ENCODE peak calls at places on chromosomes 13 and 19, in eight cellular contexts. X is upper lobe of left lung, S is HCT116, I is GM23338, E is K562, K is HepG2, B is Panc1, J is GM12878. M is an unnamed sample.

GRCh38 chr13:80751854-80752253 is 410.9 kb upstream of the SPRY2 start:
- ATAC-seq in J (peak), E (no peak), K (no peak), I (no peak), B (no peak), X (no peak), S (no peak), M (no peak)

GRCh38 chr13:105991622-105992254 is 543.7 kb downstream of the EFNB2 start:
- ATAC-seq in J (no peak), I (no peak), K (no peak), X (peak), B (no peak), S (no peak), E (no peak), M (no peak)

GRCh38 chr19:43713208-43713607 is 2.7 kb upstream of the IRGC start:
- ATAC-seq in I (no peak), S (no peak), J (no peak), X (no peak), B (no peak), K (no peak), E (no peak), M (no peak)

GRCh38 chr13:110815471-110816204 is 99.2 kb downstream of the ANKRD10 start:
- ATAC-seq in K (no peak), I (no peak), E (no peak), X (no peak), S (no peak), B (no peak), J (peak), M (no peak)

GRCh38 chr13:77026783-77027621 is at the start of gene FBXL3:
- ATAC-seq in J (peak), X (peak), I (peak), E (peak), B (peak), K (peak), S (peak), M (peak)

GRCh38 chr13:50511877-50512332 is 331.6 kb downstream of the DLEU7 start:
- ATAC-seq in B (peak), E (peak), J (peak), X (peak), K (peak), I (no peak), S (no peak), M (peak)

GRCh38 chr19:48726573-48726972 is 7.0 kb upstream of the MAMSTR start:
- ATAC-seq in K (no peak), E (no peak), X (no peak), B (no peak), J (no peak), S (peak), I (no peak), M (peak)

GRCh38 chr19:888615-889385 is 4.2 kb downstream of the MED16 start:
- ATAC-seq in I (no peak), J (no peak), S (no peak), K (no peak), B (no peak), X (no peak), E (peak), M (no peak)

GRCh38 chr13:51838235-51838846 is 6.6 kb downstream of the TMEM272 start:
- ATAC-seq in I (no peak), B (no peak), E (no peak), X (no peak), J (no peak), S (no peak), K (no peak), M (no peak)

GRCh38 chr19:46115396-46116109 is 8.9 kb downstream of the IGFL3 start:
- ATAC-seq in J (peak), E (no peak), I (peak), B (peak), X (peak), K (no peak), S (peak), M (no peak)

GRCh38 chr19:17006579-17006978 is 20.0 kb downstream of the CPAMD8 start:
- ATAC-seq in B (no peak), I (no peak), E (no peak), X (no peak), J (no peak), K (no peak), S (no peak), M (no peak)

GRCh38 chr13:74662895-74663294 is 528.7 kb upstream of the KLF12 start:
- ATAC-seq in S (no peak), J (no peak), E (no peak), B (no peak), I (no peak), X (no peak), K (no peak), M (no peak)

GRCh38 chr13:24864579-24864978 is 100.6 kb downstream of the RNF17 start:
- ATAC-seq in S (no peak), I (no peak), X (no peak), K (no peak), J (no peak), B (no peak), E (no peak), M (no peak)

GRCh38 chr13:46171223-46171622 is 10.8 kb downstream of the LCP1 start:
- ATAC-seq in I (no peak), E (no peak), K (no peak), X (peak), S (no peak), B (no peak), J (no peak), M (no peak)

GRCh38 chr13:39998166-39998565 is 342.7 kb downstream of the COG6 start:
- ATAC-seq in J (no peak), K (no peak), B (no peak), X (no peak), I (no peak), E (no peak), S (no peak), M (no peak)

GRCh38 chr13:18212873-18213272 is 968.8 kb downstream of the TUBA3C start:
- ATAC-seq in B (no peak), K (peak), I (no peak), S (no peak), E (no peak), J (no peak), X (peak), M (peak)

GRCh38 chr13:101757446-101758039 is 305.1 kb downstream of the ITGBL1 start:
- ATAC-seq in B (peak), S (no peak), I (peak), X (peak), J (peak), K (peak), E (no peak), M (peak)

GRCh38 chr19:55149078-55150003 is at the start of gene TNNT1:
- ATAC-seq in S (no peak), E (no peak), I (peak), X (no peak), B (no peak), J (no peak), K (no peak), M (no peak)

GRCh38 chr19:47610546-47610894 is 1.6 kb downstream of the BICRA start:
- ATAC-seq in J (no peak), S (no peak), E (no peak), I (no peak), X (no peak), K (no peak), B (no peak), M (no peak)

GRCh38 chr13:99370476-99371272 is 63.5 kb upstream of the GPR183 start:
- ATAC-seq in E (no peak), K (no peak), S (no peak), B (no peak), I (no peak), J (no peak), X (no peak), M (no peak)

GRCh38 chr13:33262997-33263396 is 22.6 kb downstream of the STARD13 start:
- ATAC-seq in X (peak), I (no peak), B (no peak), E (no peak), K (no peak), S (no peak), J (peak), M (no peak)

GRCh38 chr13:33262554-33262953 is 23.0 kb downstream of the STARD13 start:
- ATAC-seq in B (peak), J (no peak), E (no peak), X (no peak), I (no peak), K (peak), S (no peak), M (no peak)

GRCh38 chr13:33264620-33264978 is 21.0 kb downstream of the STARD13 start:
- ATAC-seq in I (no peak), E (no peak), B (no peak), S (no peak), X (no peak), K (no peak), J (no peak), M (peak)

GRCh38 chr13:33263976-33264619 is 21.5 kb downstream of the STARD13 start:
- ATAC-seq in S (no peak), E (no peak), K (no peak), I (no peak), J (no peak), X (no peak), B (no peak), M (peak)

DNA sequence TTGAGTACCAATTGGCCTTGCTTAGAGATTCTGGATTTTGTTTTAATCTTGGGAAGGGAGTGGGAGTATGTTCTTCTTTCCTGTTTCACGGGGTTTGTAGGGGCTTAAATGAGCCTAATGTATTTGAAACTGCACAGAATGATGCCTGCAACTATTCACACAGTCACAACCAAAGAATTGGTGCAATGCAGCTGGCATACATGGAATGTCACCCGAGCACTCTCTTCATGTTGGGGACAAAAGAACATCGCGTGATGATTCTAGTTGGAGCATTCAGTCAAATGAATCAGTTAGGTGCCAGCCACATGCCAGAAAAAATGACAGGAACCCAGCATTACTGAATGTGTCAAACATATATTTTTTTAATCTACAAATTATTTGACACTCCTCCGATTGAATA is 22.1 kb downstream of the STARD13 start:
- ATAC-seq in E (no peak), B (no peak), I (no peak), S (no peak), J (no peak), X (no peak), K (no peak), M (no peak)
- H3K27ac ChIP-seq in E (no peak), B (no peak), I (no peak), S (no peak), J (no peak), X (peak), K (peak), M (peak)

DNA sequence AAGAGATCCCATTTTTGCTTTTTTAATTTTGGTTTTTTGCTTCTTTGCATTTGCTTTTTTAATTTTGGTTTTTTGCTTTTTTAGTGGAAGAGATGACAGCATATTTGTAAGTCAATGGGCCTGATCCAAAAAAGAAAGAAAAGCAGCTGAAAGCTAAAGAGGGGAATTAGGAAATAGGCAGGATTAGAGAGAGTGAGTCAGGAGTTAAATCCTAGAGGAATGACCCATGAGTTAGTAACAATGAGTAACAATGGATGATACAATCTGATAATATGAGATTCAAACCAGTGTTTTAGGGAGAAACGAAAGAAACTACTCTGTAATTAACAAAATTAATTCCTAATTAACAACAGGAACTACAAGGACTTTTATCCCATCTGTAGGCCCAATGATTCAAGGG is 111.2 kb upstream of the SGCG start:
- ATAC-seq in X (peak), E (no peak), B (no peak), I (no peak), K (no peak), S (no peak), J (no peak), M (peak)
- TF ChIP-seq POLR2AphosphoS5 in X (no peak), E (no peak), B (no peak), I (no peak), K (no peak), S (no peak), J (no peak), M (peak)

GRCh38 chr19:11387154-11388034 is 3.3 kb upstream of the EPOR start:
- ATAC-seq in B (no peak), S (no peak), I (no peak), J (no peak), X (peak), E (no peak), K (no peak), M (no peak)
- H3K27ac ChIP-seq in B (no peak), S (no peak), I (no peak), J (no peak), X (peak), E (no peak), K (no peak), M (no peak)

GRCh38 chr19:54108496-54108895 is 5.8 kb downstream of the NDUFA3 start:
- ATAC-seq in K (no peak), E (no peak), S (no peak), I (no peak), J (no peak), B (peak), X (no peak), M (no peak)
- TF ChIP-seq POLR2AphosphoS5 in K (no peak), E (no peak), S (no peak), I (no peak), J (no peak), B (no peak), X (no peak), M (no peak)

DNA sequence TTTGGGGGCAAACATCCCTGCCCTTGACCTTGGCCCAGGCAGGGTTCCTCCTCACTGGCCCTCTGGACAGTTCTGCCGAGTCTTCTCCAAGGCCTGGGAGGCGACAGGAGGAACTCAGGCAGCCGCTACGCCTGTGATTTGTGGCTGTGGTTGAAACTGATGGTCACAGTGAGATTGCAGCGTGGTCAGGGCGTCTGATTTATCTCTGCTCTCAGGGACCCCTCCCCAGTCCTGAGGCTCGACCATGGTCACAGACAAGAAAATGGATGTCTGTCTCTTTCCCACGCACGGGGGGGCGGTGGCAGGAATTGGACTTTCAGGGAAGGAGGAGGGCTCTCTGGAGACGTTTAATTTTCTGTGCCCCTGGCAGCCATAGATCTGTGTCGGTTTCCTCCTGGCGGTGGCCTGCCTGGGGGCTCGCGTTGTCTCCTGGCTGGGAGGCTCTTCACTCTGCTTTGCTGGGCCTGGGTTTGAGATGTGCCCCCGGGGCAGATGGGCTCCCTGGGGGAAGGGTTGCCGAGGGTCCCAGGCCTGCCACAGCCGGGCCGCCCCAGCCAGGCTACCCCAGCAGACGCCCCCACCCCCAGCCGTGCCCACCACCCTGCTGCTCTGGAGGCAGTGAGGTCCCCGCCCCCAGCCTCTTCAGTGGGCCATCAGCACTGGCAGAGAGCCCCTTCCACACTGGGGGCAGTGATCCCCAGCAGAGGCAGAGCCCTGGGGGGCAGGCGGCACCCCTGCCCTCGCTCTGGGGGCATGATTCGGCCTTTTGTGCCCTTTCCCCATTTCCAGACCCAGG is 167.3 kb downstream of the KDM4B start:
- ATAC-seq in K (no peak), I (no peak), J (no peak), S (no peak), X (no peak), B (no peak), E (no peak), M (no peak)
- H3K27ac ChIP-seq in K (no peak), I (no peak), J (no peak), S (no peak), X (no peak), B (no peak), E (no peak), M (no peak)

DNA sequence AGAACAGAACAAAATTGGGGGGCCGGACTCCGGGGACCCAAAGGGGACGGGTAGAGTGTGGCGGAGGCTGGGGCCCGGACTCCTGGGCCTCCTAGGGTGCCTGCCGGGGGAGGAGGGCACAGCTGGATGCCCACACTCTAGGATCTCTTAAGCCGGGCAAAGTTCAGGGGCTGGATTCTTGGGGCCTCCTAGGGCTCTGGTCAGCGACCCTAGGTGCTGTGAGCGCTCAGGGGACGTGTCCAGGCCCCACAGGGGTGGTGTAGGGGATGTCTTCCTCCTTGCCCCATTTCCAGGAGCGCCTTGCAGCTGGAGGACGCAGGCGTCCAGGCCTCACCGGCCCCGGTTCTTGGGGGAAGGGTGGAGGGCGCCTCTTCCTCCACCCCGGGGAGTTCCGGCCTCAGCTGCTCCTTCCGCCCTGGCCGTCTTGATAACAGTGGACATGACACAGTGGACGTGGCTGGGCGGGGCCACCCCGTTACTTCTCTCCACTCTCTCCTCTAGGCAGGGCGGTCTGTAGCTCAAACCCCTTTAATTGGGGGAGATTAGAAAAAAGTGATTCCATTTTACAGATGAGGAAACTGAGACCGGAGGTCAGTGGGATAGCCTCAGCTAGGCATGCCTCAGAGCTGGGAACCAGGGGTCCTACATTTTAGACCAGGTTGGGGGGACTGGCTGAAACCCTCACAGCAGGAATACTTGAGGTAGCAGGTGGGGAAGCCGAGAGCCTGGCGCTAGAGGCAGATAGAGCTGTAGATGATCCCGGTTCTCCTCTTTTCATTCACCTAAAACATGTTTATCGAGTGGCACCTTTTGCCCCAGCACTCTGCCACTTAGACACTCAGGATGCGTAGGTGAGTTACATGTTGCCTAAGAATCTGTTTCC is 705 bp downstream of the STXBP2 start:
- ATAC-seq in B (peak), S (peak), K (peak), E (peak), X (peak), J (peak), I (peak), M (no peak)
- TF ChIP-seq POLR2AphosphoS5 in B (no peak), S (peak), K (no peak), E (peak), X (no peak), J (no peak), I (no peak), M (no peak)

DNA sequence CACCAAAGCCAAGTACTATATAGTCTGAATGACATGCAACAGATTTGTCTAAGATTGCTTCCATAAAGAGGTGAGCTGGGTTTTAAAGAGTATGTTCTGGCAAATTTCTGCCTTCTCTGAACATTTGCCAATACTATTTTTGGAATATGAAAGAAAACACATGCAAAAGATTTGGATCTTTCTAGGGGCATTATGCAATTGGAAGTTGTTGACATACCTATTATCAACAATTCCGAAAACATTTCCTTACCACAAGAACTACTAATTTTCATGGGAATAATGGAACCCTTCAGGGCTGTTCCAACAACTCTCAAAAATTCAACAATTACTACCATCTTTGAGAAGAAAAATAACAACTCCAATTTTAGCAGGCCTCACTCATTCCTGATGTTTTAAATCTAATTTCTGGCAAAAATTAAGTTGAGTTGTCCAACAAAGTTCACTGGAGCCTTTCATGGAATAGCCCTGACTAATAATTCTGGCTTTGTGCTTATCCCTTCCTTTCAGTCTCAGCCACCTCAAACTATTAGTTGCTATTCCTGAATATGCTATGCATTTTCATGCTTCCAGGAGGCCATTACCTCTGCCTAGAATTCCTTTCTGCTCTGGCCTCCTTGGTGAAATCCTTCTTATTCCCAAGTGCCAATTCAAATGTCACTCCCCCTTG is 250.0 kb downstream of the RGCC start:
- ATAC-seq in E (no peak), B (no peak), X (peak), I (no peak), S (no peak), K (no peak), J (no peak), M (no peak)
- H3K27ac ChIP-seq in E (no peak), B (no peak), X (no peak), I (no peak), S (no peak), K (no peak), J (no peak), M (peak)

GRCh38 chr19:7923295-7924191 is 2.4 kb downstream of the CTXN1 start:
- ATAC-seq in I (no peak), X (no peak), J (no peak), K (no peak), B (no peak), E (no peak), S (no peak), M (no peak)

GRCh38 chr19:7920520-7921301 is 573 bp downstream of the SNAPC2 start:
- ATAC-seq in I (peak), B (peak), X (peak), K (no peak), S (peak), J (peak), E (peak), M (peak)

GRCh38 chr19:7922841-7923205 is 2.7 kb downstream of the SNAPC2 start:
- ATAC-seq in E (no peak), K (no peak), B (no peak), X (no peak), J (no peak), S (no peak), I (no peak), M (no peak)

GRCh38 chr19:7921302-7921954 is 1.3 kb downstream of the SNAPC2 start:
- ATAC-seq in E (peak), J (no peak), K (no peak), S (no peak), B (no peak), I (no peak), X (no peak), M (no peak)

GRCh38 chr19:7921955-7922840 is 2.1 kb downstream of the SNAPC2 start:
- ATAC-seq in E (no peak), S (no peak), I (no peak), X (no peak), J (no peak), K (no peak), B (no peak), M (no peak)
- TF ChIP-seq POLR2AphosphoS5 in E (no peak), S (no peak), I (no peak), X (no peak), J (no peak), K (no peak), B (no peak), M (no peak)

DNA sequence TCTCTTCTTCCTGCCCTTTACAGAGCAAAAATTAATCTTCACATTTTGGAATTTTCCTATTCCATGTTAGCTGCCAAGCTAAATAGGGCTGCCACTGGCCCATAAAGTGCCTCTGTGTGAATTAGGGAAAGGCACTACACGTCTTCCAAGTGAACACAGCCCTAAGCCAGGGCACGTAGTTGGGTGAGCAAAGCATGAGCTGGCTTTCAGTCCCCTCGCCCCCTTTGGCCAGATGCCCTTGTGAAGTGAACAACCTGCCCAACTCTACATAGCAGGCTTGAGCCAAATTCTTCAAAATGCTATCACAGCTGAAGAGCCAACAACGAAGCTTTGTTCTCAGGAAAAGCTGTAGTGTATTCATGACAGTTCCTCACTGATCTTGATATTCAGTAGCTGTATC is 213.1 kb downstream of the OXGR1 start:
- ATAC-seq in K (no peak), B (no peak), E (no peak), X (no peak), J (no peak), I (no peak), S (no peak), M (no peak)
- H3K27ac ChIP-seq in K (no peak), B (no peak), E (no peak), X (no peak), J (no peak), I (no peak), S (no peak), M (no peak)